ENCODE peak calls at places on chromosomes 4 and X, in six cellular contexts. Z is kidney glomerular epithelial cell; J is MV-4-11; X is activated CD8-positive, alpha-beta T cell treated with anti-CD3 and anti-CD28 coated beads for 36 hours; P is upper lobe of right lung; M is HT1080. O is an unnamed sample.

GRCh38 chrX:130339408-130340222 is at the start of gene SLC25A14:
- DNase-seq in Z (peak; percentile 34), J (peak; percentile 67), X (peak; percentile 83), P (peak; percentile 85), M (peak; percentile 80), O (peak; percentile 71)

GRCh38 chr4:2078584-2078983 is 19.5 kb downstream of the NAT8L start:
- DNase-seq in Z (no peak), J (no peak), X (no peak), P (no peak), M (no peak), O (no peak)

GRCh38 chr4:33149658-33150057 is 2429.5 kb downstream of the PCDH7 start:
- DNase-seq in Z (no peak), J (no peak), X (no peak), P (no peak), M (no peak), O (no peak)

GRCh38 chr4:135718019-135718418 is 1516.4 kb upstream of the PABPC4L start:
- DNase-seq in Z (no peak), J (no peak), X (no peak), P (no peak), M (no peak), O (no peak)

GRCh38 chr4:48017108-48017527 is 546 bp downstream of the NIPAL1 start:
- DNase-seq in Z (peak; percentile 54), J (no peak), X (peak; percentile 63), P (peak; percentile 78), M (peak; percentile 74), O (peak; percentile 80)

GRCh38 chr4:9704551-9705332 is 76.7 kb upstream of the DRD5 start:
- DNase-seq in Z (no peak), J (no peak), X (no peak), P (no peak), M (no peak), O (no peak)

GRCh38 chr4:6701371-6701770 is 7.7 kb downstream of the S100P start:
- DNase-seq in Z (no peak), J (no peak), X (peak; percentile 63), P (no peak), M (no peak), O (no peak)

GRCh38 chrX:153333821-153334653 is at the start of gene ZNF275:
- DNase-seq in Z (peak; percentile 37), J (peak; percentile 66), X (peak; percentile 79), P (peak; percentile 89), M (peak; percentile 40), O (no peak)

GRCh38 chrX:16870861-16871584 is 861 bp upstream of the RBBP7 start:
- DNase-seq in Z (no peak), J (no peak), X (peak; percentile 26), P (no peak), M (no peak), O (no peak)

GRCh38 chr4:54213812-54214211 is 15.3 kb upstream of the PDGFRA start:
- DNase-seq in Z (no peak), J (peak; percentile 12), X (no peak), P (no peak), M (peak; percentile 23), O (no peak)

GRCh38 chr4:145815626-145816025 is 123.0 kb downstream of the ZNF827 start:
- DNase-seq in Z (no peak), J (no peak), X (no peak), P (no peak), M (no peak), O (no peak)

GRCh38 chrX:43868791-43869190 is 13.5 kb downstream of the MAOB start:
- DNase-seq in Z (peak; percentile 9), J (no peak), X (no peak), P (no peak), M (no peak), O (no peak)

GRCh38 chrX:24242649-24243556 is 71.0 kb downstream of the SUPT20HL2 start:
- DNase-seq in Z (no peak), J (peak; percentile 74), X (no peak), P (no peak), M (no peak), O (no peak)

GRCh38 chr4:176443117-176443516 is 123.4 kb downstream of the SPCS3 start:
- DNase-seq in Z (peak; percentile 8), J (no peak), X (no peak), P (no peak), M (peak; percentile 92), O (no peak)

GRCh38 chrX:29992083-29992482 is 223.3 kb upstream of the MAGEB2 start:
- DNase-seq in Z (no peak), J (no peak), X (no peak), P (no peak), M (peak; percentile 81), O (no peak)

GRCh38 chr4:149409186-149410056 is 406.2 kb downstream of the IQCM start:
- DNase-seq in Z (peak; percentile 2), J (no peak), X (no peak), P (no peak), M (peak; percentile 94), O (peak; percentile 75)

GRCh38 chr4:85455942-85456341 is 19.0 kb upstream of the ARHGAP24 start:
- DNase-seq in Z (no peak), J (no peak), X (no peak), P (no peak), M (no peak), O (no peak)

GRCh38 chr4:5539584-5539983 is 168.8 kb downstream of the EVC2 start:
- DNase-seq in Z (no peak), J (no peak), X (no peak), P (no peak), M (no peak), O (no peak)

GRCh38 chr4:181601118-181601517 is 642.1 kb upstream of the TENM3 start:
- DNase-seq in Z (no peak), J (no peak), X (no peak), P (no peak), M (no peak), O (no peak)

GRCh38 chr4:123396294-123397275 is at the start of gene SPRY1:
- DNase-seq in Z (peak; percentile 87), J (peak; percentile 76), X (peak; percentile 95), P (peak; percentile 90), M (no peak), O (peak; percentile 90)

GRCh38 chr4:30716671-30717207 is 3.4 kb upstream of the PCDH7 start:
- DNase-seq in Z (no peak), J (peak; percentile 66), X (peak; percentile 5), P (no peak), M (no peak), O (no peak)

GRCh38 chr4:158229768-158230167 is 19.5 kb downstream of the TMEM144 start:
- DNase-seq in Z (no peak), J (no peak), X (no peak), P (no peak), M (no peak), O (no peak)

GRCh38 chr4:6568689-6569332 is 6.2 kb upstream of the MAN2B2 start:
- DNase-seq in Z (peak; percentile 7), J (peak; percentile 82), X (no peak), P (no peak), M (peak; percentile 87), O (no peak)

GRCh38 chr4:143559757-143560147 is 46.2 kb downstream of the SMARCA5 start:
- DNase-seq in Z (no peak), J (no peak), X (peak; percentile 24), P (no peak), M (no peak), O (no peak)

O was measured in RWPE2.